ENCODE peak calls at places on chromosomes 12 and 14, in ten cellular contexts. One of them, this sample, is unnamed.

GRCh38 chr14:102396531-102396930 is 33.8 kb downstream of the TECPR2 start:
- DNase-seq in HCT116: no peak
- DNase-seq in dermis blood vessel endothelial cell: no peak
- DNase-seq in kidney glomerular epithelial cell: no peak
- DNase-seq in GM03348: no peak
- DNase-seq in stimulated activated CD4-positive, alpha-beta T cell treated with anti-CD3 and anti-CD28 coated beads, Interleukin-1b, Interleukin-23, amount 100 ng/mL, for 4 hours: no peak
- DNase-seq in WERI-Rb-1: no peak
- DNase-seq in anterior cingulate cortex: no peak
- DNase-seq in SIG-M5: no peak
- DNase-seq in activated CD4-positive, alpha-beta T cell treated with anti-CD3 and anti-CD28 coated beads, Interleukin-2, amount 50 U/mL, for 4 hours: no peak
- DNase-seq in this sample: no peak

GRCh38 chr14:23034498-23035302 is at the start of gene PSMB5:
- DNase-seq in HCT116: peak
- DNase-seq in dermis blood vessel endothelial cell: peak
- DNase-seq in kidney glomerular epithelial cell: no peak
- DNase-seq in GM03348: peak
- DNase-seq in stimulated activated CD4-positive, alpha-beta T cell treated with anti-CD3 and anti-CD28 coated beads, Interleukin-1b, Interleukin-23, amount 100 ng/mL, for 4 hours: peak
- DNase-seq in WERI-Rb-1: peak
- DNase-seq in anterior cingulate cortex: no peak
- DNase-seq in SIG-M5: no peak
- DNase-seq in activated CD4-positive, alpha-beta T cell treated with anti-CD3 and anti-CD28 coated beads, Interleukin-2, amount 50 U/mL, for 4 hours: peak
- DNase-seq in this sample: no peak

GRCh38 chr12:92108651-92109050 is 37.0 kb downstream of the BTG1 start:
- DNase-seq in HCT116: no peak
- DNase-seq in dermis blood vessel endothelial cell: no peak
- DNase-seq in kidney glomerular epithelial cell: no peak
- DNase-seq in GM03348: peak
- DNase-seq in stimulated activated CD4-positive, alpha-beta T cell treated with anti-CD3 and anti-CD28 coated beads, Interleukin-1b, Interleukin-23, amount 100 ng/mL, for 4 hours: no peak
- DNase-seq in WERI-Rb-1: no peak
- DNase-seq in anterior cingulate cortex: no peak
- DNase-seq in SIG-M5: peak
- DNase-seq in activated CD4-positive, alpha-beta T cell treated with anti-CD3 and anti-CD28 coated beads, Interleukin-2, amount 50 U/mL, for 4 hours: no peak
- DNase-seq in this sample: peak

GRCh38 chr12:118360785-118361404 is 11.8 kb downstream of the TAOK3 start:
- DNase-seq in HCT116: peak
- DNase-seq in dermis blood vessel endothelial cell: peak
- DNase-seq in kidney glomerular epithelial cell: no peak
- DNase-seq in GM03348: peak
- DNase-seq in stimulated activated CD4-positive, alpha-beta T cell treated with anti-CD3 and anti-CD28 coated beads, Interleukin-1b, Interleukin-23, amount 100 ng/mL, for 4 hours: no peak
- DNase-seq in WERI-Rb-1: no peak
- DNase-seq in anterior cingulate cortex: no peak
- DNase-seq in SIG-M5: no peak
- DNase-seq in activated CD4-positive, alpha-beta T cell treated with anti-CD3 and anti-CD28 coated beads, Interleukin-2, amount 50 U/mL, for 4 hours: no peak
- DNase-seq in this sample: no peak

GRCh38 chr14:102196436-102197230 is 56.9 kb downstream of the WDR20 start:
- DNase-seq in HCT116: no peak
- DNase-seq in dermis blood vessel endothelial cell: no peak
- DNase-seq in kidney glomerular epithelial cell: no peak
- DNase-seq in GM03348: no peak
- DNase-seq in stimulated activated CD4-positive, alpha-beta T cell treated with anti-CD3 and anti-CD28 coated beads, Interleukin-1b, Interleukin-23, amount 100 ng/mL, for 4 hours: no peak
- DNase-seq in WERI-Rb-1: no peak
- DNase-seq in anterior cingulate cortex: peak
- DNase-seq in SIG-M5: no peak
- DNase-seq in activated CD4-positive, alpha-beta T cell treated with anti-CD3 and anti-CD28 coated beads, Interleukin-2, amount 50 U/mL, for 4 hours: no peak
- DNase-seq in this sample: no peak

GRCh38 chr14:77145975-77146740 is 4.6 kb upstream of the ZDHHC22 start:
- DNase-seq in HCT116: no peak
- DNase-seq in dermis blood vessel endothelial cell: no peak
- DNase-seq in kidney glomerular epithelial cell: no peak
- DNase-seq in GM03348: no peak
- DNase-seq in stimulated activated CD4-positive, alpha-beta T cell treated with anti-CD3 and anti-CD28 coated beads, Interleukin-1b, Interleukin-23, amount 100 ng/mL, for 4 hours: no peak
- DNase-seq in WERI-Rb-1: no peak
- DNase-seq in anterior cingulate cortex: no peak
- DNase-seq in SIG-M5: no peak
- DNase-seq in activated CD4-positive, alpha-beta T cell treated with anti-CD3 and anti-CD28 coated beads, Interleukin-2, amount 50 U/mL, for 4 hours: no peak
- DNase-seq in this sample: no peak

GRCh38 chr14:91835197-91835919 is 32.0 kb downstream of the TC2N start:
- DNase-seq in HCT116: no peak
- DNase-seq in dermis blood vessel endothelial cell: no peak
- DNase-seq in kidney glomerular epithelial cell: no peak
- DNase-seq in GM03348: no peak
- DNase-seq in stimulated activated CD4-positive, alpha-beta T cell treated with anti-CD3 and anti-CD28 coated beads, Interleukin-1b, Interleukin-23, amount 100 ng/mL, for 4 hours: peak
- DNase-seq in WERI-Rb-1: no peak
- DNase-seq in anterior cingulate cortex: no peak
- DNase-seq in SIG-M5: no peak
- DNase-seq in activated CD4-positive, alpha-beta T cell treated with anti-CD3 and anti-CD28 coated beads, Interleukin-2, amount 50 U/mL, for 4 hours: no peak
- DNase-seq in this sample: no peak

GRCh38 chr12:130710733-130711080 is 5.4 kb downstream of the RIMBP2 start:
- DNase-seq in HCT116: no peak
- DNase-seq in dermis blood vessel endothelial cell: no peak
- DNase-seq in kidney glomerular epithelial cell: no peak
- DNase-seq in GM03348: no peak
- DNase-seq in stimulated activated CD4-positive, alpha-beta T cell treated with anti-CD3 and anti-CD28 coated beads, Interleukin-1b, Interleukin-23, amount 100 ng/mL, for 4 hours: no peak
- DNase-seq in WERI-Rb-1: no peak
- DNase-seq in anterior cingulate cortex: no peak
- DNase-seq in SIG-M5: no peak
- DNase-seq in activated CD4-positive, alpha-beta T cell treated with anti-CD3 and anti-CD28 coated beads, Interleukin-2, amount 50 U/mL, for 4 hours: no peak
- DNase-seq in this sample: no peak

GRCh38 chr14:56449670-56450213 is 129.9 kb upstream of the TMEM260 start:
- DNase-seq in HCT116: no peak
- DNase-seq in dermis blood vessel endothelial cell: no peak
- DNase-seq in kidney glomerular epithelial cell: no peak
- DNase-seq in GM03348: no peak
- DNase-seq in stimulated activated CD4-positive, alpha-beta T cell treated with anti-CD3 and anti-CD28 coated beads, Interleukin-1b, Interleukin-23, amount 100 ng/mL, for 4 hours: no peak
- DNase-seq in WERI-Rb-1: no peak
- DNase-seq in anterior cingulate cortex: no peak
- DNase-seq in SIG-M5: no peak
- DNase-seq in activated CD4-positive, alpha-beta T cell treated with anti-CD3 and anti-CD28 coated beads, Interleukin-2, amount 50 U/mL, for 4 hours: no peak
- DNase-seq in this sample: no peak

GRCh38 chr12:22856120-22856699 is 231.2 kb downstream of the ETNK1 start:
- DNase-seq in HCT116: peak
- DNase-seq in dermis blood vessel endothelial cell: peak
- DNase-seq in kidney glomerular epithelial cell: peak
- DNase-seq in GM03348: peak
- DNase-seq in stimulated activated CD4-positive, alpha-beta T cell treated with anti-CD3 and anti-CD28 coated beads, Interleukin-1b, Interleukin-23, amount 100 ng/mL, for 4 hours: no peak
- DNase-seq in WERI-Rb-1: no peak
- DNase-seq in anterior cingulate cortex: no peak
- DNase-seq in SIG-M5: no peak
- DNase-seq in activated CD4-positive, alpha-beta T cell treated with anti-CD3 and anti-CD28 coated beads, Interleukin-2, amount 50 U/mL, for 4 hours: no peak
- DNase-seq in this sample: no peak

GRCh38 chr12:109583733-109584132 is 10.1 kb downstream of the MVK start:
- DNase-seq in HCT116: no peak
- DNase-seq in dermis blood vessel endothelial cell: no peak
- DNase-seq in kidney glomerular epithelial cell: no peak
- DNase-seq in GM03348: no peak
- DNase-seq in stimulated activated CD4-positive, alpha-beta T cell treated with anti-CD3 and anti-CD28 coated beads, Interleukin-1b, Interleukin-23, amount 100 ng/mL, for 4 hours: no peak
- DNase-seq in WERI-Rb-1: no peak
- DNase-seq in anterior cingulate cortex: no peak
- DNase-seq in SIG-M5: no peak
- DNase-seq in activated CD4-positive, alpha-beta T cell treated with anti-CD3 and anti-CD28 coated beads, Interleukin-2, amount 50 U/mL, for 4 hours: no peak
- DNase-seq in this sample: no peak

GRCh38 chr12:111428728-111429175 is 23.0 kb downstream of the SH2B3 start:
- DNase-seq in HCT116: no peak
- DNase-seq in dermis blood vessel endothelial cell: peak
- DNase-seq in kidney glomerular epithelial cell: no peak
- DNase-seq in GM03348: no peak
- DNase-seq in stimulated activated CD4-positive, alpha-beta T cell treated with anti-CD3 and anti-CD28 coated beads, Interleukin-1b, Interleukin-23, amount 100 ng/mL, for 4 hours: no peak
- DNase-seq in WERI-Rb-1: no peak
- DNase-seq in anterior cingulate cortex: no peak
- DNase-seq in SIG-M5: no peak
- DNase-seq in activated CD4-positive, alpha-beta T cell treated with anti-CD3 and anti-CD28 coated beads, Interleukin-2, amount 50 U/mL, for 4 hours: no peak
- DNase-seq in this sample: peak

GRCh38 chr12:48183091-48183875 is at the start of gene CCDC184:
- DNase-seq in HCT116: peak
- DNase-seq in dermis blood vessel endothelial cell: peak
- DNase-seq in kidney glomerular epithelial cell: peak
- DNase-seq in GM03348: peak
- DNase-seq in stimulated activated CD4-positive, alpha-beta T cell treated with anti-CD3 and anti-CD28 coated beads, Interleukin-1b, Interleukin-23, amount 100 ng/mL, for 4 hours: peak
- DNase-seq in WERI-Rb-1: peak
- DNase-seq in anterior cingulate cortex: peak
- DNase-seq in SIG-M5: no peak
- DNase-seq in activated CD4-positive, alpha-beta T cell treated with anti-CD3 and anti-CD28 coated beads, Interleukin-2, amount 50 U/mL, for 4 hours: peak
- DNase-seq in this sample: peak

GRCh38 chr14:72610831-72611200 is 283.1 kb downstream of the DPF3 start:
- DNase-seq in HCT116: no peak
- DNase-seq in dermis blood vessel endothelial cell: no peak
- DNase-seq in kidney glomerular epithelial cell: no peak
- DNase-seq in GM03348: no peak
- DNase-seq in stimulated activated CD4-positive, alpha-beta T cell treated with anti-CD3 and anti-CD28 coated beads, Interleukin-1b, Interleukin-23, amount 100 ng/mL, for 4 hours: no peak
- DNase-seq in WERI-Rb-1: no peak
- DNase-seq in anterior cingulate cortex: no peak
- DNase-seq in SIG-M5: no peak
- DNase-seq in activated CD4-positive, alpha-beta T cell treated with anti-CD3 and anti-CD28 coated beads, Interleukin-2, amount 50 U/mL, for 4 hours: no peak
- DNase-seq in this sample: no peak

GRCh38 chr12:48336066-48336465 is 14.7 kb downstream of the ZNF641 start:
- DNase-seq in HCT116: no peak
- DNase-seq in dermis blood vessel endothelial cell: no peak
- DNase-seq in kidney glomerular epithelial cell: no peak
- DNase-seq in GM03348: no peak
- DNase-seq in stimulated activated CD4-positive, alpha-beta T cell treated with anti-CD3 and anti-CD28 coated beads, Interleukin-1b, Interleukin-23, amount 100 ng/mL, for 4 hours: no peak
- DNase-seq in WERI-Rb-1: no peak
- DNase-seq in anterior cingulate cortex: no peak
- DNase-seq in SIG-M5: no peak
- DNase-seq in activated CD4-positive, alpha-beta T cell treated with anti-CD3 and anti-CD28 coated beads, Interleukin-2, amount 50 U/mL, for 4 hours: no peak
- DNase-seq in this sample: peak

GRCh38 chr12:95739561-95740313 is 50.8 kb downstream of the NTN4 start:
- DNase-seq in HCT116: no peak
- DNase-seq in dermis blood vessel endothelial cell: peak
- DNase-seq in kidney glomerular epithelial cell: no peak
- DNase-seq in GM03348: no peak
- DNase-seq in stimulated activated CD4-positive, alpha-beta T cell treated with anti-CD3 and anti-CD28 coated beads, Interleukin-1b, Interleukin-23, amount 100 ng/mL, for 4 hours: no peak
- DNase-seq in WERI-Rb-1: no peak
- DNase-seq in anterior cingulate cortex: no peak
- DNase-seq in SIG-M5: no peak
- DNase-seq in activated CD4-positive, alpha-beta T cell treated with anti-CD3 and anti-CD28 coated beads, Interleukin-2, amount 50 U/mL, for 4 hours: no peak
- DNase-seq in this sample: no peak

GRCh38 chr14:50768220-50768619 is 62.7 kb downstream of the NIN start:
- DNase-seq in HCT116: no peak
- DNase-seq in dermis blood vessel endothelial cell: no peak
- DNase-seq in kidney glomerular epithelial cell: no peak
- DNase-seq in GM03348: no peak
- DNase-seq in stimulated activated CD4-positive, alpha-beta T cell treated with anti-CD3 and anti-CD28 coated beads, Interleukin-1b, Interleukin-23, amount 100 ng/mL, for 4 hours: no peak
- DNase-seq in WERI-Rb-1: no peak
- DNase-seq in anterior cingulate cortex: no peak
- DNase-seq in SIG-M5: no peak
- DNase-seq in activated CD4-positive, alpha-beta T cell treated with anti-CD3 and anti-CD28 coated beads, Interleukin-2, amount 50 U/mL, for 4 hours: no peak
- DNase-seq in this sample: no peak

GRCh38 chr12:32681272-32681671 is 2.2 kb downstream of the DNM1L start:
- DNase-seq in HCT116: no peak
- DNase-seq in dermis blood vessel endothelial cell: no peak
- DNase-seq in kidney glomerular epithelial cell: no peak
- DNase-seq in GM03348: no peak
- DNase-seq in stimulated activated CD4-positive, alpha-beta T cell treated with anti-CD3 and anti-CD28 coated beads, Interleukin-1b, Interleukin-23, amount 100 ng/mL, for 4 hours: no peak
- DNase-seq in WERI-Rb-1: no peak
- DNase-seq in anterior cingulate cortex: no peak
- DNase-seq in SIG-M5: no peak
- DNase-seq in activated CD4-positive, alpha-beta T cell treated with anti-CD3 and anti-CD28 coated beads, Interleukin-2, amount 50 U/mL, for 4 hours: no peak
- DNase-seq in this sample: no peak

GRCh38 chr12:27517961-27518668 is 5.9 kb upstream of the PPFIBP1 start:
- DNase-seq in HCT116: no peak
- DNase-seq in dermis blood vessel endothelial cell: no peak
- DNase-seq in kidney glomerular epithelial cell: no peak
- DNase-seq in GM03348: no peak
- DNase-seq in stimulated activated CD4-positive, alpha-beta T cell treated with anti-CD3 and anti-CD28 coated beads, Interleukin-1b, Interleukin-23, amount 100 ng/mL, for 4 hours: no peak
- DNase-seq in WERI-Rb-1: no peak
- DNase-seq in anterior cingulate cortex: no peak
- DNase-seq in SIG-M5: no peak
- DNase-seq in activated CD4-positive, alpha-beta T cell treated with anti-CD3 and anti-CD28 coated beads, Interleukin-2, amount 50 U/mL, for 4 hours: no peak
- DNase-seq in this sample: no peak

GRCh38 chr12:116157845-116158267 is 119.6 kb downstream of the MED13L start:
- DNase-seq in HCT116: no peak
- DNase-seq in dermis blood vessel endothelial cell: peak
- DNase-seq in kidney glomerular epithelial cell: no peak
- DNase-seq in GM03348: no peak
- DNase-seq in stimulated activated CD4-positive, alpha-beta T cell treated with anti-CD3 and anti-CD28 coated beads, Interleukin-1b, Interleukin-23, amount 100 ng/mL, for 4 hours: no peak
- DNase-seq in WERI-Rb-1: no peak
- DNase-seq in anterior cingulate cortex: no peak
- DNase-seq in SIG-M5: no peak
- DNase-seq in activated CD4-positive, alpha-beta T cell treated with anti-CD3 and anti-CD28 coated beads, Interleukin-2, amount 50 U/mL, for 4 hours: no peak
- DNase-seq in this sample: no peak

GRCh38 chr12:131634037-131634436 is 76.9 kb upstream of the SFSWAP start:
- DNase-seq in HCT116: no peak
- DNase-seq in dermis blood vessel endothelial cell: no peak
- DNase-seq in kidney glomerular epithelial cell: no peak
- DNase-seq in GM03348: peak
- DNase-seq in stimulated activated CD4-positive, alpha-beta T cell treated with anti-CD3 and anti-CD28 coated beads, Interleukin-1b, Interleukin-23, amount 100 ng/mL, for 4 hours: no peak
- DNase-seq in WERI-Rb-1: no peak
- DNase-seq in anterior cingulate cortex: no peak
- DNase-seq in SIG-M5: no peak
- DNase-seq in activated CD4-positive, alpha-beta T cell treated with anti-CD3 and anti-CD28 coated beads, Interleukin-2, amount 50 U/mL, for 4 hours: no peak
- DNase-seq in this sample: peak

GRCh38 chr12:65881965-65882413 is 57.7 kb downstream of the HMGA2 start:
- DNase-seq in HCT116: no peak
- DNase-seq in dermis blood vessel endothelial cell: peak
- DNase-seq in kidney glomerular epithelial cell: peak
- DNase-seq in GM03348: peak
- DNase-seq in stimulated activated CD4-positive, alpha-beta T cell treated with anti-CD3 and anti-CD28 coated beads, Interleukin-1b, Interleukin-23, amount 100 ng/mL, for 4 hours: no peak
- DNase-seq in WERI-Rb-1: no peak
- DNase-seq in anterior cingulate cortex: peak
- DNase-seq in SIG-M5: no peak
- DNase-seq in activated CD4-positive, alpha-beta T cell treated with anti-CD3 and anti-CD28 coated beads, Interleukin-2, amount 50 U/mL, for 4 hours: no peak
- DNase-seq in this sample: peak

GRCh38 chr12:54337280-54337842 is 12.4 kb downstream of the COPZ1 start:
- DNase-seq in HCT116: no peak
- DNase-seq in dermis blood vessel endothelial cell: no peak
- DNase-seq in kidney glomerular epithelial cell: no peak
- DNase-seq in GM03348: no peak
- DNase-seq in stimulated activated CD4-positive, alpha-beta T cell treated with anti-CD3 and anti-CD28 coated beads, Interleukin-1b, Interleukin-23, amount 100 ng/mL, for 4 hours: no peak
- DNase-seq in WERI-Rb-1: peak
- DNase-seq in anterior cingulate cortex: no peak
- DNase-seq in SIG-M5: no peak
- DNase-seq in activated CD4-positive, alpha-beta T cell treated with anti-CD3 and anti-CD28 coated beads, Interleukin-2, amount 50 U/mL, for 4 hours: no peak
- DNase-seq in this sample: peak

GRCh38 chr14:99535908-99536778 is 54.9 kb downstream of the CCNK start:
- DNase-seq in HCT116: no peak
- DNase-seq in dermis blood vessel endothelial cell: no peak
- DNase-seq in kidney glomerular epithelial cell: no peak
- DNase-seq in GM03348: no peak
- DNase-seq in stimulated activated CD4-positive, alpha-beta T cell treated with anti-CD3 and anti-CD28 coated beads, Interleukin-1b, Interleukin-23, amount 100 ng/mL, for 4 hours: no peak
- DNase-seq in WERI-Rb-1: no peak
- DNase-seq in anterior cingulate cortex: no peak
- DNase-seq in SIG-M5: no peak
- DNase-seq in activated CD4-positive, alpha-beta T cell treated with anti-CD3 and anti-CD28 coated beads, Interleukin-2, amount 50 U/mL, for 4 hours: no peak
- DNase-seq in this sample: no peak

GRCh38 chr12:52847335-52848102 is 1.3 kb downstream of the KRT78 start:
- DNase-seq in HCT116: no peak
- DNase-seq in dermis blood vessel endothelial cell: no peak
- DNase-seq in kidney glomerular epithelial cell: peak
- DNase-seq in GM03348: no peak
- DNase-seq in stimulated activated CD4-positive, alpha-beta T cell treated with anti-CD3 and anti-CD28 coated beads, Interleukin-1b, Interleukin-23, amount 100 ng/mL, for 4 hours: no peak
- DNase-seq in WERI-Rb-1: no peak
- DNase-seq in anterior cingulate cortex: no peak
- DNase-seq in SIG-M5: no peak
- DNase-seq in activated CD4-positive, alpha-beta T cell treated with anti-CD3 and anti-CD28 coated beads, Interleukin-2, amount 50 U/mL, for 4 hours: no peak
- DNase-seq in this sample: no peak

GRCh38 chr12:127987199-127987901 is 279.6 kb upstream of the TMEM132C start:
- DNase-seq in HCT116: no peak
- DNase-seq in dermis blood vessel endothelial cell: no peak
- DNase-seq in kidney glomerular epithelial cell: no peak
- DNase-seq in GM03348: peak
- DNase-seq in stimulated activated CD4-positive, alpha-beta T cell treated with anti-CD3 and anti-CD28 coated beads, Interleukin-1b, Interleukin-23, amount 100 ng/mL, for 4 hours: no peak
- DNase-seq in WERI-Rb-1: no peak
- DNase-seq in anterior cingulate cortex: no peak
- DNase-seq in SIG-M5: no peak
- DNase-seq in activated CD4-positive, alpha-beta T cell treated with anti-CD3 and anti-CD28 coated beads, Interleukin-2, amount 50 U/mL, for 4 hours: no peak
- DNase-seq in this sample: no peak

GRCh38 chr12:4201333-4202105 is 72.0 kb upstream of the CCND2 start:
- DNase-seq in HCT116: no peak
- DNase-seq in dermis blood vessel endothelial cell: no peak
- DNase-seq in kidney glomerular epithelial cell: no peak
- DNase-seq in GM03348: no peak
- DNase-seq in stimulated activated CD4-positive, alpha-beta T cell treated with anti-CD3 and anti-CD28 coated beads, Interleukin-1b, Interleukin-23, amount 100 ng/mL, for 4 hours: no peak
- DNase-seq in WERI-Rb-1: no peak
- DNase-seq in anterior cingulate cortex: no peak
- DNase-seq in SIG-M5: no peak
- DNase-seq in activated CD4-positive, alpha-beta T cell treated with anti-CD3 and anti-CD28 coated beads, Interleukin-2, amount 50 U/mL, for 4 hours: no peak
- DNase-seq in this sample: no peak